ENCODE peak calls at places on chromosomes 7 and 10, in seven cellular contexts. One of them, this sample, is unnamed.

GRCh38 chr10:123229927-123230630 is 75.9 kb downstream of the BUB3 start:
- DNase-seq in H7: no peak
- DNase-seq in cardiac muscle cell: no peak
- DNase-seq in CD4-positive, alpha-beta memory T cell: no peak
- DNase-seq in HL-60: no peak
- DNase-seq in aorta: no peak
- DNase-seq in heart right ventricle: no peak
- DNase-seq in this sample: no peak

GRCh38 chr10:22823109-22823508 is 104.7 kb upstream of the ARMC3 start:
- DNase-seq in HL-60: no peak
- DNase-seq in heart right ventricle: no peak
- DNase-seq in cardiac muscle cell: no peak
- DNase-seq in CD4-positive, alpha-beta memory T cell: no peak
- DNase-seq in H7: no peak
- DNase-seq in aorta: no peak
- DNase-seq in this sample: no peak

GRCh38 chr7:126140858-126141491 is 1111.8 kb downstream of the GRM8 start:
- DNase-seq in heart right ventricle: no peak
- DNase-seq in aorta: no peak
- DNase-seq in H7: no peak
- DNase-seq in CD4-positive, alpha-beta memory T cell: no peak
- DNase-seq in cardiac muscle cell: no peak
- DNase-seq in HL-60: no peak
- DNase-seq in this sample: no peak

GRCh38 chr7:127647636-127648035 is 4.4 kb upstream of the SND1 start:
- DNase-seq in H7: no peak
- DNase-seq in CD4-positive, alpha-beta memory T cell: no peak
- DNase-seq in aorta: no peak
- DNase-seq in cardiac muscle cell: no peak
- DNase-seq in HL-60: no peak
- DNase-seq in heart right ventricle: no peak
- DNase-seq in this sample: no peak

GRCh38 chr10:50224330-50224952 is 26.9 kb downstream of the ASAH2 start:
- DNase-seq in H7: peak
- DNase-seq in cardiac muscle cell: peak
- DNase-seq in HL-60: no peak
- DNase-seq in aorta: no peak
- DNase-seq in heart right ventricle: no peak
- DNase-seq in CD4-positive, alpha-beta memory T cell: peak
- DNase-seq in this sample: no peak

GRCh38 chr10:125201108-125201524 is 40.8 kb upstream of the CTBP2 start:
- DNase-seq in HL-60: no peak
- DNase-seq in heart right ventricle: no peak
- DNase-seq in CD4-positive, alpha-beta memory T cell: no peak
- DNase-seq in cardiac muscle cell: no peak
- DNase-seq in aorta: no peak
- DNase-seq in H7: no peak
- DNase-seq in this sample: no peak

GRCh38 chr10:67770537-67770936 is 67.5 kb downstream of the DNAJC12 start:
- DNase-seq in H7: no peak
- DNase-seq in heart right ventricle: no peak
- DNase-seq in aorta: no peak
- DNase-seq in CD4-positive, alpha-beta memory T cell: no peak
- DNase-seq in cardiac muscle cell: no peak
- DNase-seq in HL-60: peak
- DNase-seq in this sample: no peak

GRCh38 chr10:89516149-89516832 is 19.1 kb downstream of the SLC16A12 start:
- DNase-seq in aorta: peak
- DNase-seq in heart right ventricle: peak
- DNase-seq in H7: peak
- DNase-seq in HL-60: no peak
- DNase-seq in CD4-positive, alpha-beta memory T cell: no peak
- DNase-seq in cardiac muscle cell: peak
- DNase-seq in this sample: peak

GRCh38 chr7:74364061-74364460 is 74.9 kb downstream of the CLIP2 start:
- DNase-seq in aorta: no peak
- DNase-seq in cardiac muscle cell: no peak
- DNase-seq in HL-60: no peak
- DNase-seq in heart right ventricle: no peak
- DNase-seq in CD4-positive, alpha-beta memory T cell: no peak
- DNase-seq in H7: peak
- DNase-seq in this sample: no peak

GRCh38 chr10:70462349-70462984 is 16.1 kb upstream of the PALD1 start:
- DNase-seq in aorta: peak
- DNase-seq in H7: no peak
- DNase-seq in HL-60: no peak
- DNase-seq in heart right ventricle: peak
- DNase-seq in CD4-positive, alpha-beta memory T cell: no peak
- DNase-seq in cardiac muscle cell: no peak
- DNase-seq in this sample: peak

GRCh38 chr10:132856869-132857524 is 71.0 kb upstream of the NKX6-2 start:
- DNase-seq in H7: no peak
- DNase-seq in CD4-positive, alpha-beta memory T cell: no peak
- DNase-seq in aorta: peak
- DNase-seq in HL-60: no peak
- DNase-seq in cardiac muscle cell: no peak
- DNase-seq in heart right ventricle: no peak
- DNase-seq in this sample: peak

DNA sequence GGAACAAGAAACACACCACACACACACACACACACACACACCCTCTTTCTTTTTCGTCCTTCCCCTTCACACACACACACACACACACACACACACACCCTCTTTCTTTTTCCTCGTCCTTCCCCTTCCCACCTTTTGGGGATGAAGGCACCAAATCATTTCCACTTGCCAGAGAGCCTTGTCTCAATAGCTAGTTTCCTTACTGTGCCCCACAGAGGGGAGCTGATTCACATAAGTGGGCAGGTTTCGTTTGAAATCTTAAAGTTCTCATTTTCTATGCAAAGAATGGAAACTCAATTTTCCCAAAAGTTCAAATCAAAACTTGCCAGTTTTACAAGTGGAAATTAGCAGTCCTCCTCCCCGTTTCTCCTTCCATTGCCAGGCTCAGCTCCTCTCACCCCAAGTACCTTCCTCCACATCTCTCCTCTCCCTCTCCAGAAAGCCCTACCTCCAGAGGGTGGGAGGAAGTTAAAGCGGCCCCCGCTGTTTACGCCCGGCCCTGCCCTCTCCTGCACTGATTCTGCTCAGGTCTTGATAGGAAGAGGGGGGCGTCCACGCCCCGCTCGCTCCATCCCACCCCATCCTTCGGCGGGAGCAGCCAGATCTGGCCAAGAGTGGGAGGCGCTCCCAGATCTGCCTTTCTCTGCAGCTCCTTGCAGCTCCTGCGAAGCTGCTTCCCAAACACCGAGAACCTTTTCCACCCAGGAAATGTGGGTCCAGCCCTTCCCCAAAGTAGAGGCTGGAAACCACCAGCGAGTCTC is 1.3 kb downstream of the CTTNBP2 start:
- DNase-seq in cardiac muscle cell: peak
- DNase-seq in CD4-positive, alpha-beta memory T cell: no peak
- DNase-seq in heart right ventricle: peak
- DNase-seq in aorta: no peak
- DNase-seq in HL-60: no peak
- DNase-seq in H7: peak
- DNase-seq in this sample: peak
- H3K4me3 ChIP-seq in cardiac muscle cell: peak
- H3K4me3 ChIP-seq in CD4-positive, alpha-beta memory T cell: no peak
- H3K4me3 ChIP-seq in heart right ventricle: peak
- H3K4me3 ChIP-seq in aorta: peak
- H3K4me3 ChIP-seq in HL-60: no peak
- H3K4me3 ChIP-seq in H7: peak
- H3K4me3 ChIP-seq in this sample: peak

DNA sequence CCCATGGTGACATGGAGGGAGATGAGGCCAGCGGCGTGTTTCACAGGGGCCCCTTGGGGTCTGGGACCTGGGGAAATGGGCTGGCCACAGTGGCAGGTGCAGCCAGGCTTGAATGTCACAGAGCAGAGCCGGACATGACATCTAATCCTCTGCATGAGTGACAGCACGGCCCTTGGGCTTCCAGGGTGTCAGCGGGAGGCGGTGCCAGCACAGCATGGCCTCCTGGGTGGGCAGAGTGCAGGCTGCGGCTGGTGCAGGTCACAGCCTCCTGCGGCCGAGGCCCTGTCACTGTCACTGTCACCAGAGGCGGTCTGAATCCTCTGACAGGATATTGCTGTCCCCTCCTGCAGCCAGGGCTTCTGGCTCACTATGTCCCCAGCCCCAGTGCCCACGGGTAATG is 18.2 kb downstream of the BHLHA15 start:
- DNase-seq in heart right ventricle: no peak
- DNase-seq in H7: peak
- DNase-seq in aorta: no peak
- DNase-seq in HL-60: no peak
- DNase-seq in CD4-positive, alpha-beta memory T cell: no peak
- DNase-seq in cardiac muscle cell: no peak
- DNase-seq in this sample: no peak
- H3K4me3 ChIP-seq in heart right ventricle: no peak
- H3K4me3 ChIP-seq in H7: no peak
- H3K4me3 ChIP-seq in aorta: no peak
- H3K4me3 ChIP-seq in HL-60: no peak
- H3K4me3 ChIP-seq in CD4-positive, alpha-beta memory T cell: no peak
- H3K4me3 ChIP-seq in cardiac muscle cell: no peak
- H3K4me3 ChIP-seq in this sample: no peak

GRCh38 chr7:920351-921070 is 34.0 kb downstream of the ADAP1 start:
- DNase-seq in heart right ventricle: no peak
- DNase-seq in aorta: peak
- DNase-seq in HL-60: no peak
- DNase-seq in cardiac muscle cell: no peak
- DNase-seq in CD4-positive, alpha-beta memory T cell: no peak
- DNase-seq in H7: no peak
- DNase-seq in this sample: peak

GRCh38 chr7:921581-922333 is 32.7 kb downstream of the ADAP1 start:
- DNase-seq in CD4-positive, alpha-beta memory T cell: no peak
- DNase-seq in heart right ventricle: no peak
- DNase-seq in H7: no peak
- DNase-seq in HL-60: no peak
- DNase-seq in aorta: peak
- DNase-seq in cardiac muscle cell: no peak
- DNase-seq in this sample: peak

GRCh38 chr7:921071-921461 is 33.4 kb downstream of the ADAP1 start:
- DNase-seq in cardiac muscle cell: no peak
- DNase-seq in H7: no peak
- DNase-seq in heart right ventricle: no peak
- DNase-seq in aorta: peak
- DNase-seq in HL-60: no peak
- DNase-seq in CD4-positive, alpha-beta memory T cell: no peak
- DNase-seq in this sample: no peak

GRCh38 chr7:923108-924041 is 31.1 kb downstream of the ADAP1 start:
- DNase-seq in cardiac muscle cell: peak
- DNase-seq in heart right ventricle: peak
- DNase-seq in CD4-positive, alpha-beta memory T cell: peak
- DNase-seq in HL-60: peak
- DNase-seq in aorta: peak
- DNase-seq in H7: no peak
- DNase-seq in this sample: peak

GRCh38 chr7:922334-923107 is 32.0 kb downstream of the ADAP1 start:
- DNase-seq in H7: no peak
- DNase-seq in HL-60: no peak
- DNase-seq in aorta: peak
- DNase-seq in CD4-positive, alpha-beta memory T cell: no peak
- DNase-seq in heart right ventricle: no peak
- DNase-seq in cardiac muscle cell: no peak
- DNase-seq in this sample: peak
- H3K4me3 ChIP-seq in H7: no peak
- H3K4me3 ChIP-seq in HL-60: peak
- H3K4me3 ChIP-seq in aorta: no peak
- H3K4me3 ChIP-seq in CD4-positive, alpha-beta memory T cell: peak
- H3K4me3 ChIP-seq in heart right ventricle: no peak
- H3K4me3 ChIP-seq in cardiac muscle cell: no peak
- H3K4me3 ChIP-seq in this sample: no peak

GRCh38 chr7:6613706-6614105 is 1.7 kb upstream of the ZNF853 start:
- DNase-seq in aorta: no peak
- DNase-seq in HL-60: no peak
- DNase-seq in H7: no peak
- DNase-seq in cardiac muscle cell: no peak
- DNase-seq in heart right ventricle: no peak
- DNase-seq in CD4-positive, alpha-beta memory T cell: no peak
- DNase-seq in this sample: no peak

GRCh38 chr7:6616854-6617643 is 1.6 kb downstream of the ZNF853 start:
- DNase-seq in H7: no peak
- DNase-seq in CD4-positive, alpha-beta memory T cell: no peak
- DNase-seq in HL-60: no peak
- DNase-seq in heart right ventricle: no peak
- DNase-seq in cardiac muscle cell: no peak
- DNase-seq in aorta: no peak
- DNase-seq in this sample: no peak

GRCh38 chr7:6612819-6613218 is 2.6 kb upstream of the ZNF853 start:
- DNase-seq in heart right ventricle: no peak
- DNase-seq in HL-60: no peak
- DNase-seq in aorta: no peak
- DNase-seq in CD4-positive, alpha-beta memory T cell: no peak
- DNase-seq in H7: no peak
- DNase-seq in cardiac muscle cell: no peak
- DNase-seq in this sample: no peak

GRCh38 chr7:6615853-6616555 is 594 bp downstream of the ZNF853 start:
- DNase-seq in cardiac muscle cell: peak
- DNase-seq in heart right ventricle: no peak
- DNase-seq in aorta: no peak
- DNase-seq in CD4-positive, alpha-beta memory T cell: no peak
- DNase-seq in HL-60: no peak
- DNase-seq in H7: peak
- DNase-seq in this sample: no peak

DNA sequence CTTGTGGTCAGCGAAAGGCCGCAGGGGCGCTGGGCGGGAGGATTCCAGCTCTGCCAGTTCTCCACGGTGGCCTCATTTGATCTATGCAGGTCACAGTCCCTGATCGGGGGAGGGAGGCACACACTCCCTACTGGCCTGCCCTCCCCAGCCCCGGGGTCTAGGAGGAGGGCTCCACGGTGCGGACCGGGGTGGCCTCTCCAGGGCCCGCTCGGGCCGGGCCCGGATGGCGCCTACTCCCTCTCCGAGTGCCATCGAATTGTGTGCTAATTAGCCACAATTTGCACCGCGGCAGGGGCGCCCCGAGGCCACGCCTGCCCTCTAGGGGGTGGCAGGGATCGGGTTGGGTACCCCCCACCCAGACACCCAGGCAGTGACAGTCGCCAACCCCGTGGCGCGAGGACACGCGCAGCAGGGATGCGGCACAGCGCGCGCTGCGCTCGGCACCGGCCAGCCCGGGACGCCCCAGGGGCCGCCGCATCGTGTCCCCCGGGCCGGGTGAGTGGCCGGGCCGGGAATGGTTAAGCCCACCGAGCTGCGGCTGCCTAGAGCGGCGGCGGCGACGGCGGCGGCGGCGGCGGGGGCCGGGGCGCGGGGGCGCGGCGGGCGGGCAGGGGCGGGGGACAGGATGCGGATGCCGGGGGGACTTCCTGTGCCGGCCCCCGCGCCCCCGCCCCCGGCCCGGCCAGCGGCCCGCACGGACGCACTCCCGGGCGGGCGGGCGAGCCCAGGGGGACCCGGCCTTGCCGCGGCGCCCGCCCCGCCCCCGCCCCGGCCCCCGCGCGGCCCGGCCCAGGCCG is at the start of gene ZNF853:
- DNase-seq in HL-60: no peak
- DNase-seq in heart right ventricle: no peak
- DNase-seq in CD4-positive, alpha-beta memory T cell: no peak
- DNase-seq in H7: peak
- DNase-seq in cardiac muscle cell: peak
- DNase-seq in aorta: no peak
- DNase-seq in this sample: no peak
- H3K4me3 ChIP-seq in HL-60: peak
- H3K4me3 ChIP-seq in heart right ventricle: peak
- H3K4me3 ChIP-seq in CD4-positive, alpha-beta memory T cell: no peak
- H3K4me3 ChIP-seq in H7: peak
- H3K4me3 ChIP-seq in cardiac muscle cell: peak
- H3K4me3 ChIP-seq in aorta: peak
- H3K4me3 ChIP-seq in this sample: peak

GRCh38 chr7:155646669-155647068 is 2.2 kb downstream of the RBM33 start:
- DNase-seq in cardiac muscle cell: no peak
- DNase-seq in heart right ventricle: no peak
- DNase-seq in CD4-positive, alpha-beta memory T cell: no peak
- DNase-seq in H7: no peak
- DNase-seq in aorta: no peak
- DNase-seq in HL-60: no peak
- DNase-seq in this sample: no peak
- H3K4me3 ChIP-seq in cardiac muscle cell: peak
- H3K4me3 ChIP-seq in heart right ventricle: no peak
- H3K4me3 ChIP-seq in CD4-positive, alpha-beta memory T cell: no peak
- H3K4me3 ChIP-seq in H7: no peak
- H3K4me3 ChIP-seq in aorta: no peak
- H3K4me3 ChIP-seq in HL-60: peak
- H3K4me3 ChIP-seq in this sample: no peak

This sample was measured in sigmoid colon.